ENCODE peak calls at places on chromosomes 6 and 20, in five cellular contexts. D, M, K, L and G are unnamed samples.

GRCh38 chr6:158270389-158271127 is 41.7 kb upstream of the TULP4 start:
- DNase-seq in K (peak), L (no peak), M (no peak), D (peak), G (no peak)

GRCh38 chr6:107488875-107489635 is 862 bp upstream of the SOBP start:
- DNase-seq in K (peak), L (no peak), D (peak), M (peak), G (peak)

GRCh38 chr6:93407186-93407585 is 12.2 kb downstream of the EPHA7 start:
- DNase-seq in K (peak), L (no peak), M (no peak), D (no peak), G (peak)

GRCh38 chr6:156747715-156748114 is 29.5 kb upstream of the ARID1B start:
- DNase-seq in K (no peak), L (no peak), M (no peak), D (no peak), G (no peak)

GRCh38 chr6:39317256-39317655 is 3.0 kb upstream of the KCNK17 start:
- DNase-seq in M (no peak), K (no peak), D (no peak), L (no peak), G (no peak)

GRCh38 chr6:30890646-30891449 is 6.5 kb downstream of the DDR1 start:
- DNase-seq in K (no peak), L (no peak), D (no peak), M (no peak), G (no peak)

GRCh38 chr6:90131614-90132423 is 164.8 kb downstream of the BACH2 start:
- DNase-seq in D (no peak), M (peak), K (peak), L (no peak), G (peak)

GRCh38 chr20:53210041-53210440 is 237.9 kb downstream of the TSHZ2 start:
- DNase-seq in K (no peak), M (no peak), D (no peak), L (no peak), G (no peak)

GRCh38 chr20:59214083-59214482 is 50.5 kb downstream of the ZNF831 start:
- DNase-seq in K (no peak), L (no peak), M (no peak), D (no peak), G (no peak)